ENCODE peak calls at places on chromosomes 7 and 10, in ten cellular contexts. One of them, this sample, is unnamed.

GRCh38 chr10:14701466-14701865 is 73.2 kb downstream of the FAM107B start:
- DNase-seq in HEK293T: no peak
- DNase-seq in aorta: no peak
- DNase-seq in fibroblast of lung: no peak
- DNase-seq in kidney tubule cell: no peak
- DNase-seq in left colon: no peak
- DNase-seq in Kasumi-1: no peak
- DNase-seq in cardiac muscle cell: no peak
- DNase-seq in DMS53: no peak
- DNase-seq in KG1: no peak
- DNase-seq in this sample: no peak

GRCh38 chr10:43420369-43421200 is 11.6 kb upstream of the HNRNPF start:
- DNase-seq in HEK293T: peak; percentile 77
- DNase-seq in aorta: peak; percentile 94
- DNase-seq in fibroblast of lung: peak; percentile 91
- DNase-seq in kidney tubule cell: peak; percentile 79
- DNase-seq in left colon: peak; percentile 85
- DNase-seq in Kasumi-1: peak; percentile 91
- DNase-seq in cardiac muscle cell: peak; percentile 97
- DNase-seq in DMS53: peak; percentile 90
- DNase-seq in KG1: peak; percentile 59
- DNase-seq in this sample: peak; percentile 82

GRCh38 chr7:27303021-27303420 is 60.4 kb downstream of the EVX1 start:
- DNase-seq in HEK293T: no peak
- DNase-seq in aorta: peak; percentile 42
- DNase-seq in fibroblast of lung: peak; percentile 18
- DNase-seq in kidney tubule cell: no peak
- DNase-seq in left colon: peak; percentile 10
- DNase-seq in Kasumi-1: no peak
- DNase-seq in cardiac muscle cell: no peak
- DNase-seq in DMS53: no peak
- DNase-seq in KG1: no peak
- DNase-seq in this sample: no peak

GRCh38 chr10:72637398-72637857 is 11.5 kb upstream of the MICU1 start:
- DNase-seq in HEK293T: no peak
- DNase-seq in aorta: peak; percentile 67
- DNase-seq in fibroblast of lung: peak; percentile 50
- DNase-seq in kidney tubule cell: peak; percentile 68
- DNase-seq in left colon: no peak
- DNase-seq in Kasumi-1: peak; percentile 97
- DNase-seq in cardiac muscle cell: peak; percentile 77
- DNase-seq in DMS53: peak; percentile 12
- DNase-seq in KG1: peak; percentile 48
- DNase-seq in this sample: no peak

GRCh38 chr10:60704480-60704879 is 73.8 kb upstream of the CDK1 start:
- DNase-seq in HEK293T: no peak
- DNase-seq in aorta: no peak
- DNase-seq in fibroblast of lung: no peak
- DNase-seq in kidney tubule cell: peak; percentile 48
- DNase-seq in left colon: no peak
- DNase-seq in Kasumi-1: no peak
- DNase-seq in cardiac muscle cell: peak; percentile 6
- DNase-seq in DMS53: peak; percentile 53
- DNase-seq in KG1: no peak
- DNase-seq in this sample: no peak

GRCh38 chr10:96720422-96721206 is at the start of gene PIK3AP1:
- DNase-seq in HEK293T: peak; percentile 70
- DNase-seq in aorta: peak; percentile 76
- DNase-seq in fibroblast of lung: no peak
- DNase-seq in kidney tubule cell: peak; percentile 58
- DNase-seq in left colon: peak; percentile 83
- DNase-seq in Kasumi-1: peak; percentile 80
- DNase-seq in cardiac muscle cell: peak; percentile 4
- DNase-seq in DMS53: peak; percentile 75
- DNase-seq in KG1: no peak
- DNase-seq in this sample: peak; percentile 56

GRCh38 chr7:73669858-73670385 is 2.3 kb downstream of the VPS37D start:
- DNase-seq in HEK293T: no peak
- DNase-seq in aorta: no peak
- DNase-seq in fibroblast of lung: no peak
- DNase-seq in kidney tubule cell: no peak
- DNase-seq in left colon: no peak
- DNase-seq in Kasumi-1: no peak
- DNase-seq in cardiac muscle cell: no peak
- DNase-seq in DMS53: no peak
- DNase-seq in KG1: no peak
- DNase-seq in this sample: no peak

GRCh38 chr7:14720792-14721191 is 181.8 kb downstream of the DGKB start:
- DNase-seq in HEK293T: no peak
- DNase-seq in aorta: no peak
- DNase-seq in fibroblast of lung: peak; percentile 37
- DNase-seq in kidney tubule cell: no peak
- DNase-seq in left colon: no peak
- DNase-seq in Kasumi-1: no peak
- DNase-seq in cardiac muscle cell: no peak
- DNase-seq in DMS53: no peak
- DNase-seq in KG1: no peak
- DNase-seq in this sample: no peak

GRCh38 chr7:150940446-150941102 is 37.5 kb downstream of the KCNH2 start:
- DNase-seq in HEK293T: no peak
- DNase-seq in aorta: no peak
- DNase-seq in fibroblast of lung: no peak
- DNase-seq in kidney tubule cell: no peak
- DNase-seq in left colon: no peak
- DNase-seq in Kasumi-1: no peak
- DNase-seq in cardiac muscle cell: no peak
- DNase-seq in DMS53: peak; percentile 53
- DNase-seq in KG1: no peak
- DNase-seq in this sample: no peak

GRCh38 chr10:24822557-24822956 is 98.9 kb upstream of the ARHGAP21 start:
- DNase-seq in HEK293T: no peak
- DNase-seq in aorta: no peak
- DNase-seq in fibroblast of lung: no peak
- DNase-seq in kidney tubule cell: no peak
- DNase-seq in left colon: no peak
- DNase-seq in Kasumi-1: no peak
- DNase-seq in cardiac muscle cell: no peak
- DNase-seq in DMS53: no peak
- DNase-seq in KG1: no peak
- DNase-seq in this sample: no peak